ENCODE peak calls at places on chromosomes 4 and X, in ten cellular contexts. Q, X, O, D, B, G, J, N, C and V are unnamed samples.

GRCh38 chrX:125628435-125628834 is 308.8 kb downstream of the TEX13C start:
- DNase-seq in Q (no peak), X (no peak), O (no peak), D (no peak), B (no peak), G (no peak), J (no peak), N (no peak), C (no peak), V (no peak)

GRCh38 chrX:9745417-9746115 is 20.1 kb downstream of the GPR143 start:
- DNase-seq in Q (peak; percentile 95), X (no peak), O (no peak), D (peak; percentile 3), B (no peak), G (no peak), J (peak; percentile 6), N (no peak), C (no peak), V (no peak)

GRCh38 chr4:46505131-46505530 is 115.2 kb upstream of the GABRA2 start:
- DNase-seq in Q (no peak), X (no peak), O (no peak), D (no peak), B (no peak), G (no peak), J (no peak), N (peak; percentile 51), C (no peak), V (no peak)

GRCh38 chrX:112687189-112687691 is 7.5 kb upstream of the LHFPL1 start:
- DNase-seq in Q (no peak), X (no peak), O (no peak), D (peak; percentile 58), B (no peak), G (peak; percentile 25), J (peak; percentile 74), N (no peak), C (no peak), V (peak; percentile 10)

GRCh38 chr4:45944000-45944399 is 179.9 kb downstream of the GABRG1 start:
- DNase-seq in Q (no peak), X (no peak), O (no peak), D (no peak), B (peak; percentile 1), G (no peak), J (no peak), N (peak; percentile 5), C (no peak), V (no peak)

GRCh38 chrX:108090474-108091265 is 672 bp downstream of the PSMD10 start:
- DNase-seq in Q (peak; percentile 39), X (no peak), O (no peak), D (peak; percentile 44), B (no peak), G (peak; percentile 37), J (peak; percentile 62), N (peak; percentile 32), C (no peak), V (no peak)

GRCh38 chr4:145071560-145071959 is 26.4 kb downstream of the ANAPC10 start:
- DNase-seq in Q (no peak), X (no peak), O (no peak), D (no peak), B (no peak), G (no peak), J (no peak), N (no peak), C (no peak), V (no peak)

GRCh38 chrX:154813801-154814200 is 8.5 kb upstream of the MPP1 start:
- DNase-seq in Q (no peak), X (no peak), O (no peak), D (no peak), B (no peak), G (no peak), J (no peak), N (no peak), C (no peak), V (no peak)

GRCh38 chr4:143517764-143518163 is 4.3 kb downstream of the SMARCA5 start:
- DNase-seq in Q (no peak), X (no peak), O (no peak), D (no peak), B (no peak), G (no peak), J (no peak), N (no peak), C (no peak), V (no peak)

GRCh38 chrX:10602646-10603045 is 17.7 kb downstream of the MID1 start:
- DNase-seq in Q (no peak), X (no peak), O (no peak), D (no peak), B (no peak), G (no peak), J (no peak), N (no peak), C (no peak), V (no peak)

GRCh38 chrX:119455264-119455663 is 13.0 kb upstream of the SLC25A5 start:
- DNase-seq in Q (no peak), X (no peak), O (no peak), D (peak; percentile 69), B (no peak), G (peak; percentile 25), J (peak; percentile 55), N (peak; percentile 35), C (no peak), V (no peak)

GRCh38 chr4:77651820-77652219 is 46.2 kb downstream of the CXCL13 start:
- DNase-seq in Q (no peak), X (no peak), O (no peak), D (no peak), B (no peak), G (no peak), J (no peak), N (no peak), C (no peak), V (no peak)

GRCh38 chrX:30301977-30302376 is 7.2 kb downstream of the NR0B1 start:
- DNase-seq in Q (no peak), X (no peak), O (no peak), D (peak; percentile 43), B (no peak), G (peak; percentile 53), J (peak; percentile 42), N (peak; percentile 47), C (no peak), V (no peak)

GRCh38 chr4:88275516-88275915 is 8.8 kb downstream of the PPM1K start:
- DNase-seq in Q (no peak), X (no peak), O (no peak), D (peak; percentile 11), B (no peak), G (peak; percentile 47), J (no peak), N (no peak), C (no peak), V (no peak)

GRCh38 chr4:156999175-156999517 is 27.5 kb upstream of the PDGFC start:
- DNase-seq in Q (peak; percentile 98), X (no peak), O (no peak), D (peak; percentile 97), B (no peak), G (peak; percentile 99), J (peak; percentile 88), N (peak; percentile 94), C (no peak), V (peak; percentile 87)

GRCh38 chr4:18194278-18194677 is 172.7 kb upstream of the LCORL start:
- DNase-seq in Q (no peak), X (no peak), O (no peak), D (no peak), B (no peak), G (no peak), J (no peak), N (no peak), C (no peak), V (no peak)

GRCh38 chr4:165489786-165490185 is 111.0 kb downstream of the CPE start:
- DNase-seq in Q (peak; percentile 61), X (no peak), O (no peak), D (no peak), B (no peak), G (no peak), J (peak; percentile 39), N (peak; percentile 71), C (no peak), V (no peak)

DNA sequence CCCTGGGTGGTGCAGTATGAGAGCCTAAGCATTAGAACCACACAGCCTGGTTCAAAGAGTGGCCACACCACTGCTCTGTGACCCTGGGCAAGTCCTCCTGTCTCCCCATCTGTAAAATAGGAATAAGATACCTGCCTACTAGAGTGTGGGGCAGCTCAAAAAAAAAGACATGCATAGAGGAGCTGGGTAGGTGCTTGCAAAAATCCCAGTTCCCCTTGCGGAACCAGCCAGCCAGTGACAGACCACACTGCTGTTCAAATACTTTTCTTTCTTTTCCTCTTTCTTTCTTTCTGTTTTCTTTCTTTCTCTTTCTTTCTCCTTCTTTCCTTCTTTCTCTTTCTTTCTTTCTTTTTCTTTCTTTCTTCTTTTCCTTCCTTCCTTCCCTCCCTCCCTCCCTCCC is 63.0 kb upstream of the TRIM2 start:
- DNase-seq in Q (no peak), X (no peak), O (no peak), D (no peak), B (no peak), G (no peak), J (no peak), N (no peak), C (no peak), V (no peak)
- H3K27ac ChIP-seq in Q (no peak overlapping the region), X (no peak overlapping the region), O (no peak overlapping the region), D (no peak overlapping the region), B (no peak overlapping the region), G (no peak overlapping the region), J (no peak overlapping the region), N (no peak overlapping the region), C (no peak overlapping the region), V (no peak overlapping the region)

GRCh38 chr4:2390780-2391490 is 27.5 kb downstream of the ZFYVE28 start:
- DNase-seq in Q (no peak), X (no peak), O (no peak), D (no peak), B (peak; percentile 80), G (no peak), J (no peak), N (no peak), C (no peak), V (no peak)
- H3K9ac ChIP-seq in Q (no peak overlapping the region), X (peak overlapping the region; percentile 42), O (no peak overlapping the region), D (no peak overlapping the region), B (no peak overlapping the region), G (no peak overlapping the region), J (no peak overlapping the region), N (no peak overlapping the region), C (no peak overlapping the region), V (peak overlapping the region; percentile 11)

GRCh38 chrX:38987135-38987780 is 186.0 kb downstream of the MID1IP1 start:
- DNase-seq in Q (no peak), X (no peak), O (no peak), D (peak; percentile 8), B (peak; percentile 17), G (peak; percentile 61), J (no peak), N (no peak), C (no peak), V (no peak)
- H3K27ac ChIP-seq in Q (no peak overlapping the region), X (no peak overlapping the region), O (no peak overlapping the region), D (no peak overlapping the region), B (no peak overlapping the region), G (no peak overlapping the region), J (no peak overlapping the region), N (no peak overlapping the region), C (no peak overlapping the region), V (no peak overlapping the region)

GRCh38 chr4:21097026-21097425 is 396.8 kb downstream of the PACRGL start:
- DNase-seq in Q (peak; percentile 78), X (no peak), O (no peak), D (no peak), B (no peak), G (no peak), J (no peak), N (no peak), C (no peak), V (no peak)

GRCh38 chr4:21097865-21098264 is 397.6 kb downstream of the PACRGL start:
- DNase-seq in Q (no peak), X (no peak), O (no peak), D (no peak), B (no peak), G (no peak), J (no peak), N (no peak), C (no peak), V (no peak)

GRCh38 chr4:21102667-21103066 is 402.4 kb downstream of the PACRGL start:
- DNase-seq in Q (no peak), X (no peak), O (no peak), D (no peak), B (no peak), G (no peak), J (no peak), N (no peak), C (no peak), V (no peak)
- H3K9ac ChIP-seq in Q (no peak overlapping the region), X (no peak overlapping the region), O (no peak overlapping the region), D (no peak overlapping the region), B (no peak overlapping the region), G (no peak overlapping the region), J (no peak overlapping the region), N (no peak overlapping the region), C (no peak overlapping the region), V (no peak overlapping the region)